ENCODE peak calls at places on chromosomes 4 and X, in five cellular contexts. R is mesendoderm, J is DND-41, H is mammary epithelial cell, Z is fibroblast of lung. U is an unnamed sample.
A peak's percentile ranks its signal among the peaks of the same experiment; 100 is the strongest.

GRCh38 chr4:105808459-105809041 is 86.7 kb upstream of the NPNT start:
- DNase-seq in R (peak; percentile 18), J (no peak), H (peak; percentile 75), Z (peak; percentile 97), U (no peak)

GRCh38 chrX:140507982-140508305 is 3.1 kb upstream of the SOX3 start:
- DNase-seq in R (peak; percentile 88), J (no peak), H (no peak), Z (no peak), U (no peak)

GRCh38 chr4:160247091-160247656 is 1144.3 kb downstream of the RAPGEF2 start:
- DNase-seq in R (no peak), J (no peak), H (no peak), Z (no peak), U (no peak)

GRCh38 chr4:156971168-156971601 is 414 bp downstream of the PDGFC start:
- DNase-seq in R (no peak), J (no peak), H (no peak), Z (no peak), U (no peak)

GRCh38 chr4:48369248-48369647 is 27.9 kb downstream of the SLAIN2 start:
- DNase-seq in R (no peak), J (no peak), H (no peak), Z (no peak), U (no peak)

GRCh38 chr4:89289312-89289711 is 18.3 kb downstream of the GPRIN3 start:
- DNase-seq in R (no peak), J (no peak), H (no peak), Z (no peak), U (no peak)

GRCh38 chr4:2691952-2692435 is 64.1 kb downstream of the TNIP2 start:
- DNase-seq in R (no peak), J (no peak), H (no peak), Z (no peak), U (no peak)

GRCh38 chr4:20266215-20267082 is 14.7 kb downstream of the SLIT2 start:
- DNase-seq in R (no peak), J (no peak), H (no peak), Z (peak; percentile 61), U (peak; percentile 56)

GRCh38 chrX:18828832-18829404 is 121.5 kb downstream of the PPEF1 start:
- DNase-seq in R (no peak), J (no peak), H (peak; percentile 28), Z (peak; percentile 1), U (no peak)

GRCh38 chrX:9707306-9708015 is 58.2 kb downstream of the GPR143 start:
- DNase-seq in R (no peak), J (no peak), H (no peak), Z (no peak), U (no peak)

GRCh38 chrX:20011608-20012007 is 20.7 kb upstream of the BCLAF3 start:
- DNase-seq in R (no peak), J (no peak), H (no peak), Z (no peak), U (no peak)

GRCh38 chr4:71009796-71010588 is 16.5 kb downstream of the DCK start:
- DNase-seq in R (peak; percentile 53), J (no peak), H (peak; percentile 41), Z (peak; percentile 70), U (no peak)

GRCh38 chr4:8247047-8247930 is 22.3 kb upstream of the HTRA3 start:
- DNase-seq in R (no peak), J (no peak), H (no peak), Z (peak; percentile 56), U (no peak)

GRCh38 chrX:119760026-119760902 is 1.9 kb downstream of the SOWAHD start:
- DNase-seq in R (no peak), J (no peak), H (no peak), Z (no peak), U (no peak)

GRCh38 chrX:43750248-43750676 is 94.2 kb downstream of the MAOA start:
- DNase-seq in R (peak; percentile 68), J (peak; percentile 58), H (peak; percentile 51), Z (peak; percentile 69), U (no peak)

GRCh38 chr4:185282968-185283367 is 73.6 kb downstream of the SNX25 start:
- DNase-seq in R (peak; percentile 65), J (no peak), H (no peak), Z (peak; percentile 25), U (no peak)

GRCh38 chr4:172232966-172233365 is 419.8 kb downstream of the GALNTL6 start:
- DNase-seq in R (peak; percentile 76), J (no peak), H (no peak), Z (no peak), U (no peak)

GRCh38 chrX:34866636-34867035 is 76.0 kb upstream of the FAM47B start:
- DNase-seq in R (no peak), J (no peak), H (no peak), Z (no peak), U (no peak)

GRCh38 chr4:61425315-61425714 is 225.2 kb downstream of the ADGRL3 start:
- DNase-seq in R (no peak), J (no peak), H (peak; percentile 97), Z (no peak), U (peak; percentile 93)

GRCh38 chr4:95386410-95386809 is 162.4 kb downstream of the UNC5C start:
- DNase-seq in R (no peak), J (no peak), H (no peak), Z (no peak), U (no peak)

GRCh38 chrX:63101879-63102620 is 249.1 kb downstream of the SPIN4 start:
- DNase-seq in R (no peak), J (no peak), H (no peak), Z (no peak), U (no peak)

GRCh38 chr4:112765317-112765989 is 128.5 kb downstream of the LARP7 start:
- DNase-seq in R (peak; percentile 91), J (peak; percentile 5), H (no peak), Z (peak; percentile 13), U (no peak)

GRCh38 chrX:107676559-107677378 is 48.5 kb downstream of the PRPS1 start:
- DNase-seq in R (peak; percentile 59), J (no peak), H (peak; percentile 93), Z (peak; percentile 97), U (no peak)

GRCh38 chrX:38142598-38142997 is 78.1 kb downstream of the SRPX start:
- DNase-seq in R (no peak), J (no peak), H (no peak), Z (peak; percentile 59), U (no peak)

GRCh38 chrX:10022580-10023245 is 55.6 kb downstream of the CLDN34 start:
- DNase-seq in R (peak; percentile 53), J (no peak), H (no peak), Z (peak; percentile 61), U (no peak)

GRCh38 chr4:14247767-14248166 is 620.2 kb upstream of the BOD1L1 start:
- DNase-seq in R (no peak), J (no peak), H (no peak), Z (no peak), U (no peak)

GRCh38 chrX:103215768-103216085 is 819 bp downstream of the BEX4 start:
- DNase-seq in R (no peak), J (no peak), H (no peak), Z (peak; percentile 4), U (no peak)

GRCh38 chr4:129926936-129927335 is 831.0 kb downstream of the C4orf33 start:
- DNase-seq in R (peak; percentile 10), J (no peak), H (no peak), Z (no peak), U (no peak)

GRCh38 chr4:61373901-61374611 is 173.9 kb downstream of the ADGRL3 start:
- DNase-seq in R (no peak), J (no peak), H (peak; percentile 61), Z (peak; percentile 60), U (no peak)

GRCh38 chr4:15945516-15945915 is 7.0 kb upstream of the FGFBP1 start:
- DNase-seq in R (peak; percentile 77), J (no peak), H (no peak), Z (no peak), U (no peak)

GRCh38 chrX:16826207-16826606 is 39.9 kb downstream of the TXLNG start:
- DNase-seq in R (peak; percentile 47), J (no peak), H (peak; percentile 50), Z (peak; percentile 62), U (no peak)

GRCh38 chr4:15729910-15730533 is 27.2 kb downstream of the BST1 start:
- DNase-seq in R (peak; percentile 59), J (peak; percentile 52), H (peak; percentile 33), Z (peak; percentile 60), U (no peak)

GRCh38 chr4:112881842-112882241 is 167.6 kb upstream of the ANK2 start:
- DNase-seq in R (peak; percentile 33), J (no peak), H (no peak), Z (no peak), U (no peak)

GRCh38 chr4:11468901-11469300 is 40.2 kb upstream of the HS3ST1 start:
- DNase-seq in R (peak; percentile 18), J (no peak), H (no peak), Z (no peak), U (no peak)

GRCh38 chr4:889516-889915 is 42.6 kb downstream of the GAK start:
- DNase-seq in R (no peak), J (no peak), H (no peak), Z (no peak), U (no peak)

GRCh38 chr4:94588900-94589693 is 137.4 kb downstream of the PDLIM5 start:
- DNase-seq in R (no peak), J (no peak), H (no peak), Z (no peak), U (no peak)

GRCh38 chr4:7785017-7785416 is 154.6 kb downstream of the AFAP1 start:
- DNase-seq in R (no peak), J (no peak), H (no peak), Z (no peak), U (no peak)

DNA sequence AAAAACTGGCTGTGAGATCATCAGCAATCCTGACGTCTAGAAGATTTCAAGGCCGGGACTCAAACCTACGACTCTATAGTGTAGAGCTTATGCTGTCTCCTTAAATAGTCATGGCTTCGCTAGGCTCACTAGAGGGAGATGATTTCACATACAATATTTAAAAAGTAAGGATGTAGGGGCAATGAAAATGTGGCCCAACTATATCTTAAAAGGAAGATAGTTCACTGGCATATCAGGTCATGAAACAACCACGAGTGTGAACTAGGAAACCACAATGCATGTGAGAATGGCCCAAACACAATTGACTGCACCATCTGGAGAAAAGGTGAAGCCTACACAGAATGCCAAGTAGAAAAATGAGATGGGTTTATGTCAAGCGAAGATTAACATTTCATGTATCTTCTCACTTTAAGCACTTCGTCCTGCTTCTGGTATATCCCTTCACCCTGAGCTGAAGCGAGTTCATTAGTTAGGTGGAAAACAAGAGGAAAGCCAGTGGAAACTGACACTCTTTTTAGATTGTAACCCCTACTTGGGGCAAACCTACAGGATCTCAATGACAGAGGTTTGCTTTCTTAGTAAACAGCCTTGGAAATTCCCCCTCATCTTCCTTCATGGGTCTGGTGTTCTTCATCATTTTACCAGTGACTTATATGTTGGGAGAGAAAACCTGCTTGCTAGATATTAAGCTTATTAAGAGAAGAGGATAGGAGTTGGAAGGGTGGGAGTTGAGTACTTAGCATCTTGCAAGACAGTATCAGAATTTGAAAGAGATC is 17.4 kb downstream of the FAM9C start:
- DNase-seq in R (no peak), J (peak; percentile 30), H (no peak), Z (no peak), U (no peak)
- H3K4me1 ChIP-seq in R (no peaks in the 10 kb centered on the region), J (peaks cover 53% of the 10 kb centered on the region), H (peaks cover 20% of the 10 kb centered on the region), Z (peaks cover 10% of the 10 kb centered on the region), U (peaks cover 17% of the 10 kb centered on the region)

GRCh38 chr4:144357970-144358369 is 217.5 kb upstream of the GYPA start:
- DNase-seq in R (no peak), J (no peak), H (no peak), Z (no peak), U (no peak)
- H3K4me2 ChIP-seq in R (no peak overlapping the region), J (no peak overlapping the region), H (no peak overlapping the region), Z (no peak overlapping the region), U (no peak overlapping the region)

GRCh38 chr4:56386091-56386490 is 1.2 kb downstream of the AASDH start:
- DNase-seq in R (no peak), J (no peak), H (no peak), Z (no peak), U (no peak)
- H3K27ac ChIP-seq in R (no peak overlapping the region), J (peak overlapping the region; percentile 31), H (peak overlapping the region; percentile 29), Z (peak overlapping the region; percentile 47), U (no peak overlapping the region)

GRCh38 chr4:163672751-163673150 is 178.3 kb downstream of the TMA16 start:
- DNase-seq in R (peak; percentile 23), J (no peak), H (no peak), Z (no peak), U (no peak)
- H3K4me1 ChIP-seq in R (no peaks in the 10 kb centered on the region), J (no peaks in the 10 kb centered on the region), H (no peaks in the 10 kb centered on the region), Z (no peaks in the 10 kb centered on the region), U (no peaks in the 10 kb centered on the region)